ENCODE peak calls at places on chromosomes 6 and 20, in six cellular contexts. M is PC-9, X is tibial artery, S is AG09309, A is ascending aorta, W is IMR-90. J is an unnamed sample.

GRCh38 chr6:143973097-143973979 is 34.7 kb downstream of the PLAGL1 start:
- DNase-seq in X (no peak), S (no peak), A (no peak), W (no peak), M (no peak), J (no peak)

GRCh38 chr6:39849764-39850163 is 57.6 kb downstream of the DAAM2 start:
- DNase-seq in M (no peak), W (peak; percentile 31), S (no peak), A (no peak), X (no peak), J (peak; percentile 53)

GRCh38 chr6:170295519-170296422 is 4.9 kb upstream of the DLL1 start:
- DNase-seq in M (no peak), X (no peak), W (no peak), A (peak; percentile 62), S (no peak), J (no peak)

GRCh38 chr6:44128020-44128917 is 915 bp downstream of the TMEM63B start:
- DNase-seq in A (peak; percentile 72), M (no peak), W (no peak), X (peak; percentile 28), S (no peak), J (peak; percentile 22)

GRCh38 chr6:113969888-113970807 is 800 bp downstream of the HDAC2 start:
- DNase-seq in X (peak; percentile 43), S (no peak), M (peak; percentile 54), A (peak; percentile 75), W (peak; percentile 35), J (peak; percentile 35)

GRCh38 chr20:50313827-50314226 is 123.2 kb downstream of the CEBPB start:
- DNase-seq in S (no peak), M (no peak), X (no peak), W (no peak), A (no peak), J (no peak)

GRCh38 chr6:1652842-1653241 is 43.1 kb downstream of the FOXC1 start:
- DNase-seq in S (no peak), X (no peak), W (no peak), A (no peak), M (no peak), J (no peak)

GRCh38 chr6:9140861-9141534 is 705.7 kb upstream of the SLC35B3 start:
- DNase-seq in M (no peak), S (no peak), W (peak; percentile 58), X (no peak), A (no peak), J (peak; percentile 3)

GRCh38 chr6:129501401-129502051 is 208.5 kb downstream of the ARHGAP18 start:
- DNase-seq in M (peak; percentile 93), X (peak; percentile 63), A (no peak), S (peak; percentile 86), W (peak; percentile 96), J (peak; percentile 93)

GRCh38 chr6:4567141-4567540 is 209.1 kb upstream of the CDYL start:
- DNase-seq in X (no peak), A (no peak), S (no peak), W (peak; percentile 72), M (peak; percentile 53), J (peak; percentile 44)

GRCh38 chr6:44453146-44453545 is 65.6 kb downstream of the CDC5L start:
- DNase-seq in A (no peak), W (peak; percentile 54), M (no peak), S (no peak), X (no peak), J (no peak)

GRCh38 chr20:59598625-59599310 is 5.6 kb upstream of the PHACTR3 start:
- DNase-seq in W (no peak), S (no peak), A (no peak), X (no peak), M (no peak), J (peak; percentile 9)

GRCh38 chr20:18006684-18007083 is 37.9 kb downstream of the MGME1 start:
- DNase-seq in A (no peak), X (no peak), M (peak; percentile 52), S (no peak), W (no peak), J (no peak)
- H3K4me3 ChIP-seq in A (no peak overlapping the region), X (no peak overlapping the region), M (no peak overlapping the region), S (no peak overlapping the region), W (no peak overlapping the region), J (no peak overlapping the region)

DNA sequence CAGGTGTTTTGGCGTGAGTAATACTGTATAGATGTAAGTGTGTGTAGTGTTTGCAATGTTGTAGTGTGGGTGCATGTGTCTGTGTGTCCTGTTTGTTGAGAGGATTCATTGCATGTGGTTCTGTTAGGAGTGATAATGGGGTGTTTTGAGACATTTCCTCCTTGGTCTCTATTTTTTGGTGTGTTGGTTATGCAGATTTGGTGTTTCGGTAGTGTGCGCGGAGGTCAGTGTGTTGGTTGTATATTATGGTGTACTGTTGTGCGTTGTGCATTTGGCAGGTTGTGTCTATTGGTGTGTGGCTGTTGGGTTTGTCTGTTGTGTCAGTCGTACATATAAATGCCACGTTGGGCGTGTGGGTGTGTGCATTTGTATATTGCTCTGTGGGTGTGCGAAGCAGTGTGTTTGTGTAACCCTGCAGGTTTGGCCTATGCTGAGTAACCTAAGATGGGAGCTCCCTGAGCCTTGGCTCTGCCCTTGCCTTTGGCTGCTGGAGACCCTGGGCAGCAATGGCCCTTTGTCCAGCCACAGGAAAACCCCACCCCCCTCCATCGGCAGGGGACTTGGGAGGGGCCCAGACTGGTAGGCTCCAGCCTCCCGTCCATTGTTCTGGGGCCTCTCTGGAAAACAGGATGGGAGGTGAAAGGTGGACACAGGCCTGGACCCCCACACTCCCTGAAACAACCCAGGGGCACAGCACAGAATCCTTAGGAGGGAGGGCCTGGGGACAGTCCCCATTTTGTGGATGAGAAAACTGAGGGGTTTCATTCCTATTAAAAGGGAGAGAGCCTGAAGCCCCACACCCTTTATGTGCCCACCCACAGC is 10.3 kb upstream of the ID1 start:
- DNase-seq in W (no peak), M (no peak), A (no peak), X (no peak), S (no peak), J (no peak)
- H3K4me3 ChIP-seq in W (no peak overlapping the region), M (peak overlapping the region; percentile 43), A (no peak overlapping the region), X (no peak overlapping the region), S (no peak overlapping the region), J (no peak overlapping the region)

DNA sequence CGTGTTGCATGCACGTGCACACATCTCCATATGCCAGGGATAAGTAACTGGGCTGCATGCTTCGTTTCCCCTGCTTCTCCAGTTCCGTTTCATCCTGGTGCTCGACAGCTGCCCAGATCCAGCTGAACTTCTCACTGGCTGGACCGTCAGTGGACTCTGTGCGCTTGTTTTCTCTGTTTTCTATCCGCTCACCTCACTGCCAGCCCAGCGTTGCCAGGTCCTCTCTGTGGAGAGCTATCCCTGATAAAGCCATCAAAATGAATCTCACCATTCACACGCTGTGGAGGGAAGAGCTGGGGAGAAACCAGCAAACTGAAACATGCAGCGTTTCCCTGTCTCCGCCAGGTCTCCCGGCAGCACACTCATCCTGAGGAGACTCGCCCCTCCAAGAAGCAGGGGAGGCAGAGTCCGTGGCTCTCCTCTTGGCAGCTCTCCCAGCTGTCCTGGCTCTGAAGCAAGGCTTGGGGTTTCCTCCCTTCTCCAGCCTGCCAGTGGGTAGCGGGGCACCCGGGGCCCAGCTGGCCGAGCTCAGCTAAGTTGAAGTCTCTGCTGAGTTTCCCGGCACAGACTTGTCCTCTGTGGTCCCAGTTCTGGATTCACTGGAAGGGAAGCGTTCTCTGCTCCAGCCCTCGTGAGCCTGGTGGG is 160.9 kb downstream of the DTNBP1 start:
- DNase-seq in X (no peak), A (no peak), M (no peak), S (no peak), W (peak; percentile 81), J (peak; percentile 93)
- H3K4me3 ChIP-seq in X (no peak overlapping the region), A (no peak overlapping the region), M (no peak overlapping the region), S (no peak overlapping the region), W (no peak overlapping the region), J (no peak overlapping the region)

GRCh38 chr20:47350691-47351545 is 5.6 kb downstream of the ZMYND8 start:
- DNase-seq in M (no peak), A (no peak), S (no peak), X (no peak), W (no peak), J (no peak)
- H3K4me3 ChIP-seq in M (peak overlapping the region; percentile 13), A (peak overlapping the region; percentile 26), S (no peak overlapping the region), X (no peak overlapping the region), W (no peak overlapping the region), J (peak overlapping the region; percentile 63)

DNA sequence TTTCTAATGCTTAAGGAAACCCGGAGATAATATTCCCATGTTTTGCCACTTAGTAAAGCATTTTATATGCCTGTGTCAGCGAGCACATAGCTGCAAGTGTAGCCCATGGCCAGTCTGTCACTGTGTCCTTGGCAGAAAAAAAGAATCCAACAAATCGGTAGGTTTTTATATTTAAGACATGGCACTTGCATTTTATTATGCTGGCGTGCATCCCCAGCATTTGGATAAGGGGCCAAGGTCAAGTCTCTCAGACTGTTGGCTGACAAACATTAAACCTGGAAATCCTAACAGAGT is 1.2 kb upstream of the ZNF184 start:
- DNase-seq in X (no peak), W (no peak), S (no peak), A (no peak), M (no peak), J (no peak)
- H3K4me3 ChIP-seq in X (no peak overlapping the region), W (no peak overlapping the region), S (no peak overlapping the region), A (no peak overlapping the region), M (peak overlapping the region; percentile 91), J (no peak overlapping the region)

GRCh38 chr6:131490441-131490840 is 82.6 kb upstream of the ARG1 start:
- DNase-seq in S (no peak), M (no peak), X (no peak), W (no peak), A (no peak), J (no peak)
- H3K4me3 ChIP-seq in S (no peak overlapping the region), M (no peak overlapping the region), X (no peak overlapping the region), W (no peak overlapping the region), A (no peak overlapping the region), J (no peak overlapping the region)

GRCh38 chr6:73694711-73695411 is 1.1 kb upstream of the CD109 start:
- DNase-seq in W (peak; percentile 61), M (peak; percentile 74), S (no peak), X (no peak), A (peak; percentile 68), J (peak; percentile 56)
- H3K4me3 ChIP-seq in W (no peak overlapping the region), M (peak overlapping the region; percentile 62), S (peak overlapping the region; percentile 66), X (peak overlapping the region; percentile 63), A (peak overlapping the region; percentile 67), J (peak overlapping the region; percentile 57)

GRCh38 chr20:62797671-62798532 is 1.6 kb downstream of the MRGBP start:
- DNase-seq in S (no peak), A (no peak), M (no peak), X (no peak), W (no peak), J (no peak)
- H3K4me3 ChIP-seq in S (no peak overlapping the region), A (peak overlapping the region; percentile 82), M (no peak overlapping the region), X (no peak overlapping the region), W (no peak overlapping the region), J (peak overlapping the region; percentile 61)

J was measured in fibroblast of pulmonary artery.